ENCODE peak calls at places on chromosomes 5 and 9, in five cellular contexts. V is IMR-90, K is H9, W is mesenchymal stem cell, I is trophoblast cell. Q is an unnamed sample.

GRCh38 chr9:37410969-37411785 is 11.3 kb upstream of the GRHPR start:
- DNase-seq in V (peak), K (peak), W (no peak), I (no peak), Q (no peak)

GRCh38 chr5:44646016-44646415 is 162.7 kb upstream of the MRPS30 start:
- DNase-seq in V (no peak), K (no peak), W (peak), I (no peak), Q (no peak)

GRCh38 chr5:140631063-140631462 is 1.9 kb downstream of the CD14 start:
- DNase-seq in V (no peak), K (no peak), W (no peak), I (no peak), Q (no peak)

GRCh38 chr5:123344819-123345426 is 78.3 kb downstream of the CEP120 start:
- DNase-seq in V (peak), K (no peak), W (peak), I (no peak), Q (peak)

GRCh38 chr9:71647094-71647591 is 121.2 kb downstream of the CEMIP2 start:
- DNase-seq in V (peak), K (no peak), W (peak), I (no peak), Q (no peak)

GRCh38 chr9:36151306-36152210 is 15.0 kb downstream of the GLIPR2 start:
- DNase-seq in V (peak), K (no peak), W (peak), I (peak), Q (no peak)

GRCh38 chr5:67353500-67353931 is 156.9 kb upstream of the CD180 start:
- DNase-seq in V (no peak), K (no peak), W (peak), I (no peak), Q (no peak)

GRCh38 chr5:95761771-95762680 is 30.9 kb downstream of the RHOBTB3 start:
- DNase-seq in V (peak), K (no peak), W (peak), I (no peak), Q (no peak)

GRCh38 chr5:116559239-116559638 is 15.4 kb downstream of the SEMA6A start:
- DNase-seq in V (no peak), K (peak), W (no peak), I (no peak), Q (no peak)

GRCh38 chr9:84145780-84146179 is 165.2 kb downstream of the RMI1 start:
- DNase-seq in V (no peak), K (no peak), W (no peak), I (no peak), Q (no peak)

GRCh38 chr5:57117601-57118000 is 56.3 kb upstream of the GPBP1 start:
- DNase-seq in V (no peak), K (no peak), W (no peak), I (no peak), Q (no peak)

GRCh38 chr5:350355-350754 is 28.8 kb downstream of the AHRR start:
- DNase-seq in V (no peak), K (peak), W (no peak), I (no peak), Q (no peak)

GRCh38 chr9:6938447-6938846 is 180.7 kb downstream of the KDM4C start:
- DNase-seq in V (peak), K (no peak), W (peak), I (peak), Q (no peak)

GRCh38 chr5:151319334-151319733 is 15.8 kb upstream of the SLC36A3 start:
- DNase-seq in V (peak), K (peak), W (peak), I (no peak), Q (no peak)

GRCh38 chr5:54889826-54890225 is 95.6 kb downstream of the ESM1 start:
- DNase-seq in V (peak), K (no peak), W (peak), I (no peak), Q (no peak)

GRCh38 chr5:114898602-114899001 is 271.1 kb downstream of the TRIM36 start:
- DNase-seq in V (no peak), K (no peak), W (no peak), I (no peak), Q (no peak)

GRCh38 chr9:4382722-4383317 is 83.0 kb upstream of the GLIS3 start:
- DNase-seq in V (peak), K (no peak), W (peak), I (no peak), Q (peak)

GRCh38 chr9:134967547-134967930 is 49.8 kb upstream of the FCN1 start:
- DNase-seq in V (peak), K (no peak), W (no peak), I (no peak), Q (no peak)

GRCh38 chr5:77380636-77381035 is 111.5 kb downstream of the WDR41 start:
- DNase-seq in V (no peak), K (no peak), W (no peak), I (no peak), Q (no peak)

GRCh38 chr5:69001605-69002004 is 92.2 kb upstream of the SLC30A5 start:
- DNase-seq in V (no peak), K (no peak), W (no peak), I (no peak), Q (no peak)

GRCh38 chr5:140672455-140673186 is 755 bp downstream of the DND1 start:
- DNase-seq in V (no peak), K (peak), W (peak), I (no peak), Q (no peak)

GRCh38 chr5:158736134-158736533 is 363.6 kb downstream of the EBF1 start:
- DNase-seq in V (no peak), K (no peak), W (no peak), I (no peak), Q (no peak)

GRCh38 chr9:131273146-131273545 is 3.2 kb downstream of the FAM78A start:
- DNase-seq in V (no peak), K (peak), W (no peak), I (no peak), Q (no peak)

GRCh38 chr9:93155716-93156474 is 21.8 kb upstream of the NINJ1 start:
- DNase-seq in V (no peak), K (no peak), W (no peak), I (no peak), Q (no peak)

GRCh38 chr9:98383758-98384157 is 128.3 kb upstream of the TBC1D2 start:
- DNase-seq in V (peak), K (no peak), W (no peak), I (no peak), Q (no peak)

GRCh38 chr5:3594514-3595101 is 1.0 kb upstream of the IRX1 start:
- DNase-seq in V (no peak), K (peak), W (no peak), I (no peak), Q (no peak)

GRCh38 chr9:70493046-70493445 is 78.6 kb upstream of the KLF9 start:
- DNase-seq in V (no peak), K (no peak), W (no peak), I (no peak), Q (no peak)

GRCh38 chr9:14263707-14264483 is 50.0 kb downstream of the NFIB start:
- DNase-seq in V (no peak), K (no peak), W (no peak), I (no peak), Q (no peak)
- H3K14ac ChIP-seq in V (no peak), K (no peak), W (no peak), I (no peak), Q (no peak)

DNA sequence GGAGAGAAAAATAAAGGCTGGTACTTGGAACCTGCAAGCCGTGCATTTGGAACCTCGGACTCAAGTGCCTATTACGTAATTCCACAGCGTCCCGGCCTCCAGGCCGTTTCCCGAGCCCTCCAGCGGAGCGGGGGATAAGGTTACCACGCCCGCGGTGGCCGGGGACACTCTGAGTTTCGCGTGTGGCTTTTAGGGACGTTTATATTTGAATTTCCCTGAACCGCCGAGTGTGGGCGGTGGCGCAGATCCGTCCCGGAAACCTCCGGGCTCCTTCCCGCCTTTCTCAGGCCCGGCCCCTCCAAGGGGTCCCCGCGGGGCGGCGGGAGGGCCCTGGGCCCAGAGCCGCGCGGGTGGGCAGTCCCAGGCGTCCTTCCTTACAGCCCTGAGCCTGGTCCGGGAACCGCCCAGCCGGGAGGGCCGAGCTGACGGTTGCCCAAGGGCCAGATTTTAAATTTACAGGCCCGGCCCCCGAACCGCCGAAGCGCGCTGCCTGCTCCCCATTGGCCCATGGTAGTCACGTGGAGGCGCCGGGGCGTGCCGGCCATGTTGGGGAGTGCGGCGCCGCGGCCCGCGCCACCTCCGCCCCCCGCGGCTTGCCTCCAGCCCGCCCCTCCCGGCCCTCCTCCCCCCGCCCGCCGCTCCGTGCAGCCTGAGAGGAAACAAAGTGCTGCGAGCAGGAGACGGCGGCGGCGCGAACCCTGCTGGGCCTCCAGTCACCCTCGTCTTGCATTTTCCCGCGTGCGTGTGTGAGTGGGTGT is at the start of gene LMNB1:
- DNase-seq in V (peak), K (peak), W (peak), I (peak), Q (peak)
- H3K14ac ChIP-seq in V (peak), K (peak), W (peak), I (peak), Q (peak)

GRCh38 chr9:136024286-136024685 is 63.1 kb upstream of the UBAC1 start:
- DNase-seq in V (no peak), K (no peak), W (no peak), I (no peak), Q (no peak)
- H3K14ac ChIP-seq in V (peak), K (no peak), W (peak), I (no peak), Q (peak)

GRCh38 chr5:181212934-181213333 is 7.9 kb upstream of the TRIM7 start:
- DNase-seq in V (no peak), K (no peak), W (no peak), I (no peak), Q (no peak)
- H3K14ac ChIP-seq in V (no peak), K (no peak), W (no peak), I (no peak), Q (no peak)

GRCh38 chr5:178389796-178390195 is 157.2 kb upstream of the PHYKPL start:
- DNase-seq in V (no peak), K (no peak), W (no peak), I (no peak), Q (no peak)

GRCh38 chr5:178392386-178392785 is 159.8 kb upstream of the PHYKPL start:
- DNase-seq in V (no peak), K (no peak), W (no peak), I (no peak), Q (no peak)

GRCh38 chr5:178389031-178389729 is 156.6 kb upstream of the PHYKPL start:
- DNase-seq in V (no peak), K (no peak), W (no peak), I (no peak), Q (no peak)

GRCh38 chr5:178392998-178393397 is 160.4 kb upstream of the PHYKPL start:
- DNase-seq in V (no peak), K (no peak), W (no peak), I (no peak), Q (no peak)

DNA sequence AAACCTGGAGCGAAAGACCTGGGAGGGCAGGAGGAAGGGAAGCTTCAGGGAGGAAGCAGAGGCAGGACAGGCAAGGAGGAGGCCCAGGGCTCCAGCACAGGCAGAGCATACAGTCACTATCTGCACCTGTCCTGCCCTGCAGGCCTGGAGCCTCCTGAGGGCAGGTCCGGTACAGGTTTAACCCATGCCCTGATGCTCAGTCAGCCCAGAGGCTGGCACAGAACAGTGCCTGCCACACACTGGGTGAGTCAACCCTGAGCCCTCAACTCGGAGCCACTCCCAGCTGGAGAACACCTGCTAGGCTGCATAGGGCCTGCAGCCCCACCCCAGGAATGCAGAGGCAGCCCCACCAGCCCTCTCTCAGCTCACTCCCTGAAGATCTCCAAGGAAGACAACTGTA is 161.5 kb upstream of the PHYKPL start:
- DNase-seq in V (no peak), K (no peak), W (no peak), I (no peak), Q (no peak)
- H3K14ac ChIP-seq in V (no peak), K (no peak), W (no peak), I (no peak), Q (peak)

DNA sequence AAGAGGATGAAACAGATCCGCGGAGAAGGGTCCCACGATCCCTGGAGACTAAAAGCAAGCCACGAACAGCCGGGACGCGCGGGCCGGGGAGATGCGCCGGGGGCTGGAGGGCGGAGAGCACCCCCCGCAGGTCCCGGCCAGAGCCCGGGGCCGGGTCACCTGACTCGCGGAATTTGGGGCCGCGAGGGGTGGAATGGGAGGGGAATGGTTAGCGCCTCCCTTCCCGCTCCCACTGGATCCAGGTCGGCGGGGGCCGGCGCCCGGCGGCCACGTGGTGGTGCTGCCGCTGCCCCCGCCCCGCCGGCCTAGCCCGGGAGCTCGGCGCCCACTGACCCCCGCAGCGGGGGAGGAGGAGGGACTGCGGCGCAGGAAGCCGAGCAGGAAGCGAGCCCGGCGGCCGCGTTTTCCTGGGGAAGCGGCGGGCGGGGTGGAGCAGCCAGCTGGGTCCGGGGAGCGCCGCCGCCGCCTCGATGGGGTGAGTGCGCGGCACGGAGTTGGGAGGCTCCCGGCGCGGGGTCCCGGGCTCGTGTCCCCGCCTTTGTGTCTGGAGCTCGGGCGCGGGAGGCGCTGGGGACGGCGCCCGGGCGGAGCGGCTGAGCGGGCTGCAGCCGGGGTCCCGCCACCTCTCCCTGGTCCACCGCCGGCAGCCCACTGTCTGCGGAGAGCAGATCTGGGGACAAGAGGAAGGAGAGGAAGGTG is at the start of gene RAI14:
- DNase-seq in V (peak), K (peak), W (peak), I (peak), Q (peak)
- H3K14ac ChIP-seq in V (peak), K (peak), W (peak), I (peak), Q (peak)

DNA sequence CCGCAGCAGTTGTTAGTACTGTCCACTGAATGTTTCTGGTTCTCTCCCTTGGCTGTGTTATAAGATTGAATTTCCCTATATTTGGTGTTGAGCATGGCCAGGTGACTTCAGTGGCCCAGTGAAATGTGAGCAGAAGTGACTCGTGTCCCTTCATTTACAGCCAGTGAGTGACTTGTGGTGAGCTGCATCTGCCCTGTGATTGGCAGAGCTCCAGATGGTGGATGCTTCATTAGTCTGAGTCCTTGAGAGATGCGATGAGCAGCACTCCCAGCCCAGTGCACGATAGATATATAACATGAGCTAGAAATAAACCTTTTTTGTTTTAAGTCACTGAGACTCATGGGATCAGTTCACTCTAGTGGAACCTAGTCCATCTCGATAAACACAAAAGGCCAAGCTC is 19.3 kb downstream of the PCSK5 start:
- DNase-seq in V (no peak), K (no peak), W (no peak), I (no peak), Q (no peak)
- H3K14ac ChIP-seq in V (no peak), K (no peak), W (no peak), I (no peak), Q (no peak)

DNA sequence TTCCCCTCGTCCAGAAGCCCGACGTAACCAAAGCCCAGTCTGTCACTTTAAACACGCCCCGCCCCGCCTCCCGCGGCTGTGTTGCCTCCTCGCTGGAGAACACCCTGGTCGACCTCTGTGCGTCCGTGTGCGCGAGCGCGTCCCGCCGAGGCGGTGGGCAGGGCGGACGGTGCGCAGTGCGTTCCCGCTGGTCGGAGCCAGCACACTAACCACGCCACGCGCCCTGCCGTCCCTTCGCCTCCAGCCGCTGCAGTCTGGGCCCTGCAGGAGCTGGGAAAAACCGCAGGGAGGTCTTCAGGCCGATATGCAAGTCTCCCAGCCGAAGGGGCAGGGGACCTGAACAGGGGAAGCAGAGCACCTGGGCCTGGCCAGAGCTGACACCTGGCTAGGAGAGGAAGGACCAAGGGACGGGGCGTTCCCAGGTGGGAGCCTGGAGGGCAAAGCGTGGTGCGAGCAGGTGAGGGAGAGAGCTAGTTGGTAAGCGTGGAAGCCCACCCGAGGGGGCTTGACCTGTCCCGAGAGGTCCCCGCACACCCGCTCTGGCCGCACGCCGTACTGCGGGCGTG is 1.3 kb upstream of the PHPT1 start:
- DNase-seq in V (peak), K (peak), W (peak), I (peak), Q (peak)
- H3K14ac ChIP-seq in V (peak), K (peak), W (peak), I (peak), Q (peak)

DNA sequence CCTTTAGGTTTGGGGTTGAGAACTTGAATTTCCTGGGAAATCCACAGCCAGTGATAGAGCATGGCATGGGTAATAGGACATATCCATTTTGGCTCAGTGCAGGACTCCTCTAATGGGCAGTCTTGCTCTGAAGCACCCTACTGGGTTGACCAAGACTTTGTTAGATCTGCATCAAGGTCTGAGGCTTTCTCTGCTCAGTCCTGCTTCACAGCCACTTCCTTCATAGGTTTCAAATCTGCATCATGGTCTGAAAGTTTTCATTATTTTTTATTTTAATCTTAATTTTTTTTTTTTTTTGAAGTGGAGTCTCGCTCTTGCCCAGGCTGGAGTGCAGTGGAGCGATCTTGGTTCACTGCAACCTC is 36.5 kb downstream of the KIF2A start:
- DNase-seq in V (no peak), K (no peak), W (no peak), I (no peak), Q (no peak)
- H3K14ac ChIP-seq in V (no peak), K (no peak), W (no peak), I (no peak), Q (no peak)

DNA sequence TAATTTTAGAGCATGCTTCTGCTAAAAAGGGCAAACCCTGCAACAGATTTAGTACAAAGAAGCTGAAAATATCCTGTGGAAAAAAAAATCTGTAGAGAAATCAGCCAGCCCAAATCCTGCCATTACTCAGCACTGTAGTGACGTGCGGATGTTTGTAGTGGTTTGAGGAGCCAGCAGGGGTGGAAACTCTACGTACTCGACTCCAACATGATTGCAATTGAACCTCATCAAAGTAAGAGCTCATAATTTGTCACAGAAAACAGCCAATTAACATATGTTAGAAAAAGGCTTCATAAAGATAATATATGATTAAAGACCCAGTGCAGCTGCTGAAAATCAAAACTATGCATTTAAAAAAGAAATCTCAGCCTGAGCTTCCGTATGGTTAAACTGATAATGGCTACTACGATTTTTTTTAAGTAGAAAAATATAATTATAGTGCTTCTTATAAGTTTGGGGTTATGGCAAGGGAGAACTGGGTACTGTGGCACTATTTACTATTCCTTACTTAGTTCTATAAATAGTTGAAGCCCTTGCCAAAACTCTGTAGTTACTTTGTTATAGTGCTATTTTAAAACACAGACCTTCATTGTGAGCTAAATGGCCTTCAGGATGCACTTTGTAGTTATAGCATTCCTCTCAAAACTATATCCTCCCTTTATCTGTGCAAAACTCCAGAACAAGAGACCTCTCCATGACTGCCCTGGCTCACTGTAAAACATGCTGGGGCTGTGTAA is 49.4 kb downstream of the MEF2C start:
- DNase-seq in V (peak), K (no peak), W (peak), I (no peak), Q (no peak)
- H3K14ac ChIP-seq in V (no peak), K (no peak), W (no peak), I (no peak), Q (no peak)